ENCODE peak calls at places on chromosomes 1 and 21, in six cellular contexts. One of them, this sample, is unnamed.

GRCh38 chr1:65791860-65792670 is 630 bp upstream of the PDE4B start:
- DNase-seq in cardiac muscle cell: peak; percentile 30
- DNase-seq in CD4-positive, alpha-beta T cell: no peak
- DNase-seq in omental fat pad: no peak
- DNase-seq in A673: no peak
- DNase-seq in prostate gland: no peak
- DNase-seq in this sample: no peak

GRCh38 chr1:201610806-201611205 is 71.9 kb downstream of the NAV1 start:
- DNase-seq in CD4-positive, alpha-beta T cell: no peak
- DNase-seq in prostate gland: no peak
- DNase-seq in omental fat pad: no peak
- DNase-seq in A673: no peak
- DNase-seq in cardiac muscle cell: no peak
- DNase-seq in this sample: no peak

GRCh38 chr1:156371553-156372264 is 2.7 kb downstream of the RHBG start:
- DNase-seq in A673: no peak
- DNase-seq in omental fat pad: peak; percentile 71
- DNase-seq in cardiac muscle cell: peak; percentile 91
- DNase-seq in CD4-positive, alpha-beta T cell: no peak
- DNase-seq in prostate gland: no peak
- DNase-seq in this sample: no peak

GRCh38 chr21:38503588-38503987 is 5.3 kb upstream of the ERG start:
- DNase-seq in CD4-positive, alpha-beta T cell: no peak
- DNase-seq in prostate gland: no peak
- DNase-seq in cardiac muscle cell: peak; percentile 66
- DNase-seq in omental fat pad: no peak
- DNase-seq in A673: peak; percentile 29
- DNase-seq in this sample: peak; percentile 76

GRCh38 chr21:45979651-45980050 is 1.9 kb upstream of the COL6A1 start:
- DNase-seq in A673: no peak
- DNase-seq in omental fat pad: no peak
- DNase-seq in cardiac muscle cell: no peak
- DNase-seq in prostate gland: no peak
- DNase-seq in CD4-positive, alpha-beta T cell: no peak
- DNase-seq in this sample: no peak

GRCh38 chr1:207028884-207029283 is 3.7 kb downstream of the C1orf116 start:
- DNase-seq in CD4-positive, alpha-beta T cell: no peak
- DNase-seq in A673: no peak
- DNase-seq in cardiac muscle cell: no peak
- DNase-seq in omental fat pad: no peak
- DNase-seq in prostate gland: no peak
- DNase-seq in this sample: no peak

GRCh38 chr1:94045465-94046056 is 75.4 kb downstream of the ABCA4 start:
- DNase-seq in omental fat pad: peak; percentile 49
- DNase-seq in prostate gland: peak; percentile 78
- DNase-seq in CD4-positive, alpha-beta T cell: no peak
- DNase-seq in A673: peak; percentile 96
- DNase-seq in cardiac muscle cell: peak; percentile 98
- DNase-seq in this sample: peak; percentile 92

GRCh38 chr1:22712502-22713271 is 2.0 kb downstream of the EPHB2 start:
- DNase-seq in prostate gland: no peak
- DNase-seq in A673: no peak
- DNase-seq in CD4-positive, alpha-beta T cell: no peak
- DNase-seq in omental fat pad: no peak
- DNase-seq in cardiac muscle cell: peak; percentile 34
- DNase-seq in this sample: peak; percentile 11

GRCh38 chr1:200029035-200029623 is 1.6 kb downstream of the NR5A2 start:
- DNase-seq in prostate gland: peak; percentile 32
- DNase-seq in cardiac muscle cell: peak; percentile 40
- DNase-seq in A673: no peak
- DNase-seq in CD4-positive, alpha-beta T cell: no peak
- DNase-seq in omental fat pad: no peak
- DNase-seq in this sample: no peak

GRCh38 chr1:117561071-117561470 is 44.8 kb upstream of the TENT5C start:
- DNase-seq in cardiac muscle cell: no peak
- DNase-seq in A673: no peak
- DNase-seq in prostate gland: no peak
- DNase-seq in omental fat pad: no peak
- DNase-seq in CD4-positive, alpha-beta T cell: no peak
- DNase-seq in this sample: no peak

GRCh38 chr21:33199516-33200217 is 30.1 kb upstream of the IFNAR2 start:
- DNase-seq in prostate gland: peak; percentile 87
- DNase-seq in omental fat pad: peak; percentile 70
- DNase-seq in CD4-positive, alpha-beta T cell: peak; percentile 63
- DNase-seq in cardiac muscle cell: peak; percentile 95
- DNase-seq in A673: peak; percentile 92
- DNase-seq in this sample: peak; percentile 88

GRCh38 chr1:208272311-208272710 is 28.1 kb upstream of the PLXNA2 start:
- DNase-seq in omental fat pad: no peak
- DNase-seq in CD4-positive, alpha-beta T cell: no peak
- DNase-seq in A673: no peak
- DNase-seq in cardiac muscle cell: no peak
- DNase-seq in prostate gland: no peak
- DNase-seq in this sample: no peak

GRCh38 chr21:38838598-38839369 is 33.1 kb downstream of the ETS2 start:
- DNase-seq in CD4-positive, alpha-beta T cell: no peak
- DNase-seq in cardiac muscle cell: no peak
- DNase-seq in A673: no peak
- DNase-seq in prostate gland: no peak
- DNase-seq in omental fat pad: no peak
- DNase-seq in this sample: no peak

GRCh38 chr1:24996983-24997893 is 67.2 kb upstream of the RUNX3 start:
- DNase-seq in prostate gland: no peak
- DNase-seq in CD4-positive, alpha-beta T cell: no peak
- DNase-seq in cardiac muscle cell: no peak
- DNase-seq in omental fat pad: no peak
- DNase-seq in A673: no peak
- DNase-seq in this sample: no peak

GRCh38 chr1:241376711-241377110 is 19.7 kb upstream of the RGS7 start:
- DNase-seq in A673: no peak
- DNase-seq in cardiac muscle cell: no peak
- DNase-seq in omental fat pad: no peak
- DNase-seq in CD4-positive, alpha-beta T cell: no peak
- DNase-seq in prostate gland: no peak
- DNase-seq in this sample: no peak

GRCh38 chr1:9687120-9687875 is 35.8 kb downstream of the PIK3CD start:
- DNase-seq in CD4-positive, alpha-beta T cell: peak; percentile 75
- DNase-seq in cardiac muscle cell: peak; percentile 58
- DNase-seq in A673: peak; percentile 71
- DNase-seq in omental fat pad: peak; percentile 81
- DNase-seq in prostate gland: peak; percentile 65
- DNase-seq in this sample: peak; percentile 54

GRCh38 chr1:88609051-88609450 is 75.0 kb upstream of the PKN2 start:
- DNase-seq in prostate gland: no peak
- DNase-seq in CD4-positive, alpha-beta T cell: no peak
- DNase-seq in omental fat pad: no peak
- DNase-seq in A673: no peak
- DNase-seq in cardiac muscle cell: no peak
- DNase-seq in this sample: no peak

GRCh38 chr1:231139125-231139649 is 22.7 kb upstream of the TRIM67 start:
- DNase-seq in omental fat pad: no peak
- DNase-seq in CD4-positive, alpha-beta T cell: no peak
- DNase-seq in prostate gland: no peak
- DNase-seq in cardiac muscle cell: peak; percentile 95
- DNase-seq in A673: no peak
- DNase-seq in this sample: peak; percentile 48

GRCh38 chr1:157618190-157618589 is 20.3 kb upstream of the FCRL4 start:
- DNase-seq in prostate gland: no peak
- DNase-seq in A673: no peak
- DNase-seq in cardiac muscle cell: no peak
- DNase-seq in omental fat pad: no peak
- DNase-seq in CD4-positive, alpha-beta T cell: no peak
- DNase-seq in this sample: no peak

GRCh38 chr1:150017206-150017750 is 6.8 kb upstream of the OTUD7B start:
- DNase-seq in omental fat pad: no peak
- DNase-seq in prostate gland: no peak
- DNase-seq in cardiac muscle cell: no peak
- DNase-seq in CD4-positive, alpha-beta T cell: no peak
- DNase-seq in A673: no peak
- DNase-seq in this sample: no peak

GRCh38 chr1:229221106-229222019 is 49.5 kb upstream of the RAB4A start:
- DNase-seq in A673: no peak
- DNase-seq in CD4-positive, alpha-beta T cell: no peak
- DNase-seq in cardiac muscle cell: peak; percentile 88
- DNase-seq in omental fat pad: no peak
- DNase-seq in prostate gland: peak; percentile 92
- DNase-seq in this sample: no peak

GRCh38 chr21:39911792-39912191 is 44.6 kb downstream of the PCP4 start:
- DNase-seq in CD4-positive, alpha-beta T cell: no peak
- DNase-seq in A673: no peak
- DNase-seq in cardiac muscle cell: no peak
- DNase-seq in omental fat pad: no peak
- DNase-seq in prostate gland: no peak
- DNase-seq in this sample: no peak

GRCh38 chr21:39915881-39916280 is 48.6 kb downstream of the PCP4 start:
- DNase-seq in CD4-positive, alpha-beta T cell: no peak
- DNase-seq in omental fat pad: no peak
- DNase-seq in prostate gland: no peak
- DNase-seq in A673: no peak
- DNase-seq in cardiac muscle cell: no peak
- DNase-seq in this sample: no peak

GRCh38 chr21:39908265-39908923 is 41.2 kb downstream of the PCP4 start:
- DNase-seq in cardiac muscle cell: no peak
- DNase-seq in A673: no peak
- DNase-seq in omental fat pad: no peak
- DNase-seq in CD4-positive, alpha-beta T cell: no peak
- DNase-seq in prostate gland: no peak
- DNase-seq in this sample: no peak

GRCh38 chr21:39913651-39914145 is 46.5 kb downstream of the PCP4 start:
- DNase-seq in CD4-positive, alpha-beta T cell: no peak
- DNase-seq in prostate gland: no peak
- DNase-seq in omental fat pad: no peak
- DNase-seq in cardiac muscle cell: no peak
- DNase-seq in A673: no peak
- DNase-seq in this sample: no peak

DNA sequence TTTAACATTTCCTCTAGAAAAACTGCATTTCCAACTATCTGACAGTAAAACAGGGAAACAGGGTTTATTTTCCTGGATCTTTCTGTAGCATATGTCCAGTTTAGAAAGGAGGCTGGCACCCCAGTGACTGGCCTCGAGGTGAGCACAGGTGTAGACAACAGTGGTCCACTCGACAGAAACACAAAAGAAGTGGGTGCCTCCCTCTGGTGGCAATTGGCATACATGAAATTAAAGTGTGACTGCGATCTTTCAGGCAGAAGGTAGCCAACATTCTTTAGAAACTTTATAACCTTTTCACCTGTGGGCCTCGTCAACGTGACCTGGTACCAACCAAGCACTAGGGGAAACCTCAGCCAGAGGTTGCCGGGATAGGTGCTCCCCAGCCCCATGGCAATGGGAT is 44.0 kb downstream of the PCP4 start:
- DNase-seq in cardiac muscle cell: no peak
- DNase-seq in A673: no peak
- DNase-seq in omental fat pad: no peak
- DNase-seq in prostate gland: no peak
- DNase-seq in CD4-positive, alpha-beta T cell: no peak
- DNase-seq in this sample: no peak
- TF ChIP-seq CTCF in cardiac muscle cell: no peak
- TF ChIP-seq CTCF in A673: no peak
- TF ChIP-seq CTCF in omental fat pad: no peak
- TF ChIP-seq CTCF in prostate gland: no peak
- TF ChIP-seq CTCF in CD4-positive, alpha-beta T cell: no peak
- TF ChIP-seq CTCF in this sample: peak; percentile 37

DNA sequence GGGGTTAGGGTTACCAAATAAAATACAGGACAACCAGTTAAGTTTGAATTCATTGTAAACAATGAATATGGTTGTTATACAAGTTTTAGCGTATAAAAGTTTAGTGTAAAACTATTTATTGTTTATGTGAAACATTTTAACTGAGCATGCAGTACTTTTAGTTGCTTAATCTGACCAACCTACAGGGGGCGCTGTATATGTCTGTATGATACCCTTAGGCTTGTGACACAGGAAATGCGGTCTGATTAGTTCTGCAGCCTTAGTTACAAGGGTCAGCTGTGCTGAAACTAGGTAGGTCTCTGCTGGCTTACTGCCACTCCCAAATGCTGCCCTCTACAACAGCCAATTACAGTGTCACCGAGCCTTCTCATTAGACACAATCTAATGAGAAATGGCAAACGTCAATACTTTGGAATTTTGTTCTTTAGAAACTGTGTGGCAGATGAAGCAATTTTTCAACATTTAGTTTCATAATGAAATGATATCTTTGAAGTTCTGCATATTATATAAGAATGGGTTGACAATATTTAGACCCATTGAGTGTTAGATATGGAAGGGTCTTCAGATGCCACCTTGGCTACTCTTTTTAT is 56.2 kb downstream of the NTNG1 start:
- DNase-seq in omental fat pad: no peak
- DNase-seq in CD4-positive, alpha-beta T cell: no peak
- DNase-seq in cardiac muscle cell: peak; percentile 5
- DNase-seq in A673: peak; percentile 80
- DNase-seq in prostate gland: no peak
- DNase-seq in this sample: no peak
- TF ChIP-seq CTCF in omental fat pad: no peak
- TF ChIP-seq CTCF in CD4-positive, alpha-beta T cell: no peak
- TF ChIP-seq CTCF in cardiac muscle cell: peak; percentile 12
- TF ChIP-seq CTCF in A673: peak; percentile 82
- TF ChIP-seq CTCF in prostate gland: no peak
- TF ChIP-seq CTCF in this sample: peak; percentile 67

DNA sequence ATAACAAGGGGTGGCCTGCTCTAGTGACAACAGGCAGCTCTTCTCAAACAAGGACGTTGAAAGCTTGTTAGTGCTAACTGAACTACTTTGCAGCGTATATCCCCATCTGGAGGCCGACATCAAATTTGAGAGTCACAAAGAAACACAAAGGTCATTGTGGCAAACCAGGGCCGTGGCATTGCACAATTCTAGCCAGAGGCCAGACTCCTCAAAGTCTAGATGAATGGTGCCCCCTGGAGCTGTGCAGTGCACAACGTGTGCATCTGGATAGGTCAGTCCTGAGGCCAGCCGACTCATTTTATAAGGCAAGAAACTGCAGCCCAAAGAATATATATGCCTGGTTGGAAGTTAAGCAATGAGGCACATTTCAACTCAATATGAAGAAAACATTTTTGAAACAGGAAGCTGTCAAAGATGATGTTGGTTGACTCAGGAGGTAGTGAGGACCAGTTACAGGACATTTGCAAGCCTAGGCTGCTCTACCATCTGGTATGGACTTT is 459.3 kb upstream of the RUNX1 start:
- DNase-seq in cardiac muscle cell: peak; percentile 94
- DNase-seq in A673: no peak
- DNase-seq in CD4-positive, alpha-beta T cell: no peak
- DNase-seq in prostate gland: no peak
- DNase-seq in omental fat pad: no peak
- DNase-seq in this sample: peak; percentile 93
- TF ChIP-seq CTCF in cardiac muscle cell: peak; percentile 64
- TF ChIP-seq CTCF in A673: no peak
- TF ChIP-seq CTCF in CD4-positive, alpha-beta T cell: no peak
- TF ChIP-seq CTCF in prostate gland: peak; percentile 28
- TF ChIP-seq CTCF in omental fat pad: no peak
- TF ChIP-seq CTCF in this sample: peak; percentile 82

GRCh38 chr1:100352267-100353072 is at the start of gene CDC14A:
- DNase-seq in prostate gland: peak; percentile 93
- DNase-seq in CD4-positive, alpha-beta T cell: peak; percentile 81
- DNase-seq in A673: peak; percentile 98
- DNase-seq in omental fat pad: peak; percentile 63
- DNase-seq in cardiac muscle cell: peak; percentile 97
- DNase-seq in this sample: peak; percentile 94
- TF ChIP-seq CTCF in prostate gland: no peak
- TF ChIP-seq CTCF in CD4-positive, alpha-beta T cell: no peak
- TF ChIP-seq CTCF in A673: no peak
- TF ChIP-seq CTCF in omental fat pad: no peak
- TF ChIP-seq CTCF in cardiac muscle cell: no peak
- TF ChIP-seq CTCF in this sample: no peak

GRCh38 chr1:29240400-29240837 is 4.1 kb downstream of the PTPRU start:
- DNase-seq in omental fat pad: no peak
- DNase-seq in cardiac muscle cell: peak; percentile 57
- DNase-seq in CD4-positive, alpha-beta T cell: no peak
- DNase-seq in A673: no peak
- DNase-seq in prostate gland: no peak
- DNase-seq in this sample: no peak
- TF ChIP-seq CTCF in omental fat pad: no peak
- TF ChIP-seq CTCF in cardiac muscle cell: peak; percentile 41
- TF ChIP-seq CTCF in CD4-positive, alpha-beta T cell: no peak
- TF ChIP-seq CTCF in A673: peak; percentile 43
- TF ChIP-seq CTCF in prostate gland: no peak
- TF ChIP-seq CTCF in this sample: peak; percentile 41

This sample was measured in HFFc6.